ENCODE peak calls at places on chromosomes 6 and 20, in six cellular contexts. Q is cardiac muscle cell, Y is transverse colon, W is IMR-90, R is tibial artery, D is PC-9. T is an unnamed sample. For H3K4me1, the result is how much of the 10 kb centered on the place peaks cover.

GRCh38 chr6:11851405-11851804 is 72.8 kb upstream of the ADTRP start:
- DNase-seq in Q (no peak), Y (no peak), W (peak), R (no peak), D (peak), T (no peak)

GRCh38 chr6:1028744-1029143 is 283.2 kb upstream of the FOXQ1 start:
- DNase-seq in Q (no peak), Y (no peak), W (no peak), R (no peak), D (no peak), T (no peak)

GRCh38 chr6:23145801-23146200 is 576.4 kb downstream of the HDGFL1 start:
- DNase-seq in Q (no peak), Y (no peak), W (peak), R (no peak), D (no peak), T (no peak)

GRCh38 chr6:24856954-24857670 is 58.4 kb upstream of the ARMH2 start:
- DNase-seq in Q (no peak), Y (no peak), W (no peak), R (no peak), D (no peak), T (no peak)

GRCh38 chr20:50245561-50246366 is 55.1 kb downstream of the CEBPB start:
- DNase-seq in Q (peak), Y (no peak), W (peak), R (no peak), D (no peak), T (no peak)

GRCh38 chr20:45911486-45912343 is at the start of gene PLTP:
- DNase-seq in Q (peak), Y (peak), W (peak), R (peak), D (peak), T (peak)

GRCh38 chr20:3808141-3808479 is 12.0 kb downstream of the CDC25B start:
- DNase-seq in Q (peak), Y (peak), W (peak), R (peak), D (peak), T (no peak)

GRCh38 chr6:46776070-46776752 is 17.0 kb upstream of the MEP1A start:
- DNase-seq in Q (no peak), Y (no peak), W (no peak), R (no peak), D (no peak), T (no peak)

GRCh38 chr6:43456737-43457126 is 1.4 kb upstream of the DLK2 start:
- DNase-seq in Q (no peak), Y (no peak), W (no peak), R (no peak), D (no peak), T (no peak)

GRCh38 chr20:31607640-31608255 is 2.7 kb downstream of the ID1 start:
- DNase-seq in Q (peak), Y (no peak), W (no peak), R (no peak), D (no peak), T (no peak)

GRCh38 chr6:26016326-26017275 is 54.0 kb downstream of the TRIM38 start:
- DNase-seq in Q (peak), Y (no peak), W (peak), R (peak), D (no peak), T (no peak)

GRCh38 chr6:16921399-16922110 is 160.3 kb upstream of the ATXN1 start:
- DNase-seq in Q (no peak), Y (no peak), W (peak), R (no peak), D (no peak), T (no peak)

GRCh38 chr6:167505782-167506181 is 180.9 kb downstream of the TTLL2 start:
- DNase-seq in Q (no peak), Y (no peak), W (no peak), R (no peak), D (no peak), T (no peak)

GRCh38 chr6:13702809-13703302 is 8.8 kb downstream of the RANBP9 start:
- DNase-seq in Q (no peak), Y (no peak), W (no peak), R (no peak), D (no peak), T (no peak)

GRCh38 chr6:144718431-144718830 is 433.3 kb downstream of the UTRN start:
- DNase-seq in Q (no peak), Y (no peak), W (peak), R (no peak), D (no peak), T (no peak)

GRCh38 chr6:12483712-12484111 is 193.6 kb downstream of the EDN1 start:
- DNase-seq in Q (peak), Y (no peak), W (peak), R (no peak), D (peak), T (no peak)

GRCh38 chr20:37564016-37564387 is 36.3 kb upstream of the BLCAP start:
- DNase-seq in Q (no peak), Y (no peak), W (no peak), R (no peak), D (no peak), T (no peak)

GRCh38 chr6:156839591-156840001 is 62.4 kb downstream of the ARID1B start:
- DNase-seq in Q (peak), Y (no peak), W (peak), R (no peak), D (no peak), T (no peak)

GRCh38 chr6:168123165-168123911 is 44.3 kb upstream of the FRMD1 start:
- DNase-seq in Q (no peak), Y (no peak), W (no peak), R (no peak), D (no peak), T (no peak)

GRCh38 chr6:148624025-148624424 is 122.8 kb upstream of the UST start:
- DNase-seq in Q (no peak), Y (no peak), W (no peak), R (no peak), D (no peak), T (no peak)

GRCh38 chr20:32792316-32792715 is 27.4 kb upstream of the MAPRE1 start:
- DNase-seq in Q (peak), Y (no peak), W (peak), R (no peak), D (no peak), T (no peak)

GRCh38 chr6:31186052-31186734 is 15.7 kb upstream of the POU5F1 start:
- DNase-seq in Q (no peak), Y (peak), W (no peak), R (peak), D (no peak), T (peak)

GRCh38 chr20:44188752-44189151 is 1.8 kb upstream of the JPH2 start:
- DNase-seq in Q (no peak), Y (no peak), W (no peak), R (peak), D (no peak), T (no peak)
- H3K27ac ChIP-seq in Q (peak), Y (peak), W (no peak), R (peak), D (peak), T (no peak)

GRCh38 chr6:109477184-109477583 is 5.8 kb downstream of the ZBTB24 start:
- DNase-seq in Q (no peak), Y (no peak), W (no peak), R (no peak), D (no peak), T (no peak)
- H3K4me1 ChIP-seq in Q (under half), Y (under half), W (under half), R (half or more), D (under half), T (under half)

DNA sequence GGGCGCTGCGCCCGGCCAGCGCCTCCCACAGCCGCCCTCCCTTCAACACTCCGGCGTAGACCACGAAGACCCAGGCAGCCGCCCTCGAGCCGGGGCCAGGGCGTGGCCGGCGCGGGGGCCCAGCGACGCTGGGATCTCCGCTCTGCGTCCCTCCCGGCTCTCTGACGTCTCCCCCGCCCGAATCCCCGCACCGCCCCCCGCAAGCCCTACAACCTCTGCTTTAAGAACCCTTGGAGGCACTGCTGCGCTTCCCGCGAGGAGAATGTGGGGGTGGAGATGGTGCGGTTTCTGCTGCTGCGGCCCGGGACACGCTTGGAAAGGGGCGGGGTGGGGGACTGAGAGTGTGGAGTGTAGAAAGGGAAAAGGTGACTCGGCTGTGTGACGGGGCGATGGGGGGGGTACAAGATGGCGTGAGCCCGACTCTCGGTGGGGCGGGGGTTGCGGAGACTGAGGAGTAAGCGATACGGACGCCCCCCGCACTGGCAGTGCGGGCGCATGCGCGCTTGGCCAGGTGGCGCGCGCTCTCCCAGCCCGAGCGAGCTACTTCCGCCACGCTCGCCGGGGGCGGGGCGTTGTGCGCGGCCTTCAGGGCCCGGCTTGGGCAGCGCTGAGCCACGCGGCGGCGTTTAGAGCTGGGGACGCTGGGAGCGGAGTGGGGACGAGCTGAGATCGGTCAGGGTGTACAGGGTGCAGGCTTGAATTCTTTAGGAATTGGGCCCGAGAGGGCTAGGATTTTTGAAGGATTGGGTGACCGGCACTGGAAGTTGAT is at the start of gene SUPT3H:
- DNase-seq in Q (peak), Y (peak), W (peak), R (peak), D (peak), T (peak)
- TF ChIP-seq CTCF in Q (peak), Y (no peak), W (peak), R (peak), D (no peak), T (no peak)

DNA sequence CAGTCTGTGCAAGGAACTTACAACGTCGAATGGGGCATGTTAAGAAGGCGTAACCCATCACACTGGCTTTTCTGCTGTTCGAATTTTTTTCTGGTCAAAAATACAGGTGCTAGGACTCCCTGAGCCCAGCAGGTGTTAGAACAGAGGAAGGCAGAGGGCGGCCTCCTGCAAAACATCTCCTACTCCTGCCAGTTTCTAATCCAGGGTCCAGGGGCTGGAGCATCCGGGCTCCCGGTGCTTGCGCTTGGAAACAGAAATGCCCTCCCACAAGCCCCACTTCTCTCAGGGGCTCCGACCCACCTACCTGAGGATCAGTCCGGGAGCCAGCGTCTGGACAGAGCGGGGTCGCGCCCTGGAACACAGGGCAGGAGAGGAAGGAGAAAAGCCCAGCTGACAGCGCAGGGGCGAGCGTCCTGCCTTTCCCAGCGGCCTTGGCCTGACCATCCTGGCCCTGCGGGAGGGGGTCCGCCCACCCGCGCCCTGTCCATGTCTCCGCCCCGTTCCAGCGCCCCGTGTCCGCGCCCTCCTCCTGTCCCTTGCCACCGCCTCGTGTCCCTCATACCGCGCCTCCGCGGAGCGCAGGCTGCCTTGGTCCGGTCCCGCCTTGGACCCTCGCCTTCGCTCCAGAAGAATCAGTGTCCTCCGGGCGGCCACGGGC is 14.8 kb upstream of the LPA start:
- DNase-seq in Q (no peak), Y (no peak), W (no peak), R (no peak), D (no peak), T (peak)
- H3K27ac ChIP-seq in Q (no peak), Y (no peak), W (no peak), R (no peak), D (no peak), T (no peak)

T was measured in pancreas.